ENCODE peak calls at places on chromosomes 6 and 20, in eight cellular contexts. I, H, X, M, A, N, F and V are unnamed samples.

GRCh38 chr6:77463881-77464867 is 883 bp upstream of the HTR1B start:
- DNase-seq in I (no peak), H (no peak), X (peak; percentile 55), M (no peak), A (peak; percentile 6), N (no peak), F (no peak), V (no peak)

GRCh38 chr20:23637282-23638221 is at the start of gene CST3:
- DNase-seq in I (no peak), H (peak; percentile 87), X (peak; percentile 85), M (peak; percentile 97), A (peak; percentile 93), N (peak; percentile 94), F (no peak), V (peak; percentile 25)

GRCh38 chr6:108993876-108994275 is 100.8 kb downstream of the SESN1 start:
- DNase-seq in I (no peak), H (no peak), X (no peak), M (no peak), A (no peak), N (no peak), F (no peak), V (no peak)

GRCh38 chr6:170094686-170095272 is 196.1 kb downstream of the DLL1 start:
- DNase-seq in I (peak; percentile 30), H (no peak), X (no peak), M (no peak), A (no peak), N (no peak), F (no peak), V (no peak)

GRCh38 chr6:160198577-160199211 is 59.9 kb downstream of the SLC22A2 start:
- DNase-seq in I (no peak), H (peak; percentile 51), X (no peak), M (no peak), A (no peak), N (no peak), F (no peak), V (no peak)

GRCh38 chr20:61846741-61847419 is 218.8 kb downstream of the TAF4 start:
- DNase-seq in I (no peak), H (no peak), X (no peak), M (no peak), A (no peak), N (peak; percentile 19), F (no peak), V (no peak)

GRCh38 chr20:31704225-31705119 is 18.2 kb downstream of the BCL2L1 start:
- DNase-seq in I (no peak), H (peak; percentile 90), X (no peak), M (peak; percentile 75), A (no peak), N (peak; percentile 78), F (no peak), V (peak; percentile 99)

GRCh38 chr20:37901667-37902503 is 1.0 kb upstream of the VSTM2L start:
- DNase-seq in I (no peak), H (peak; percentile 72), X (peak; percentile 75), M (peak; percentile 77), A (no peak), N (no peak), F (peak; percentile 39), V (peak; percentile 63)

GRCh38 chr6:26420607-26421235 is 18.6 kb downstream of the BTN3A1 start:
- DNase-seq in I (no peak), H (peak; percentile 48), X (peak; percentile 52), M (peak; percentile 26), A (no peak), N (no peak), F (peak; percentile 62), V (no peak)

GRCh38 chr20:35303735-35304431 is 11.7 kb upstream of the FAM83C start:
- DNase-seq in I (peak; percentile 87), H (peak; percentile 86), X (peak; percentile 90), M (peak; percentile 89), A (peak; percentile 76), N (peak; percentile 80), F (peak; percentile 89), V (peak; percentile 91)

DNA sequence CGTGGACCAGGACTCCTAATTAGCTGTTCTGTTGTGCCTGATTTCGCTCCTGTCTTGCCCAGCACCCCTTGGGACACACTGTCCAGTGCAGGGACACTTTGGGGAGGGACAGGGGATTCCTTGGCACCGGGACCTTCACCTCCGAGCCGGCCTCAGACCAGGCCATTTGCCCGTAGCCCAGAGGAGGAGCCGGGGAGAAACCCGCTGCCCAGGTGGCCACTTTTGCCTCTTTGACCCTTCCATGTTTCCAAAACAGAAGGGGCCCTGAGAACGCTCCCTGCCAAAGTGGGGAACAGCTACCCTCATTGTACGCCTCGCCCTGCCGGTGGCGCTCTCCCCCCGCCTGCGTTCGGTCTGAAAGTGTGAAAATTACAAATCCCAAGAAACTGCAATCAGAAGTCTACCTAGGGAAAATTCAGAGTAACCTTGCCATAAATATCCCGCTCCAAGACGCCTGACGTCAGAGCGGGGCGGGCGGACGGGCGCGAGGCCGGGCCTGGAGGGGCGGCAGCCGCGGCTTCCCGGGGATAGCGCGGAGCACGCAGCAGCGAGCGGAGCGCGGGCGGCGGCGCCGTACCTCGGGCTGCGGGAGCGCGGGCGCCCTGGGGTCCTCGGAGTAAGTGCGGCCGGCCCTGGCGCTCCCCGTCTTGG is at the start of gene DAAM2:
- DNase-seq in I (no peak), H (peak; percentile 63), X (peak; percentile 77), M (no peak), A (peak; percentile 74), N (peak; percentile 55), F (no peak), V (no peak)
- H3K27ac ChIP-seq in I (no peak within 1 kb of the TSS), H (peak within 1 kb of the TSS; percentile 59), X (no peak within 1 kb of the TSS), M (no peak within 1 kb of the TSS), A (peak within 1 kb of the TSS; percentile 82), N (peak within 1 kb of the TSS; percentile 87), F (no peak within 1 kb of the TSS), V (no peak within 1 kb of the TSS)

GRCh38 chr6:128479048-128479666 is 41.2 kb downstream of the PTPRK start:
- DNase-seq in I (no peak), H (no peak), X (no peak), M (no peak), A (no peak), N (no peak), F (no peak), V (no peak)
- H3K27ac ChIP-seq in I (no peak overlapping the region), H (no peak overlapping the region), X (no peak overlapping the region), M (no peak overlapping the region), A (no peak overlapping the region), N (peak overlapping the region; percentile 59), F (no peak overlapping the region), V (peak overlapping the region; percentile 13)

DNA sequence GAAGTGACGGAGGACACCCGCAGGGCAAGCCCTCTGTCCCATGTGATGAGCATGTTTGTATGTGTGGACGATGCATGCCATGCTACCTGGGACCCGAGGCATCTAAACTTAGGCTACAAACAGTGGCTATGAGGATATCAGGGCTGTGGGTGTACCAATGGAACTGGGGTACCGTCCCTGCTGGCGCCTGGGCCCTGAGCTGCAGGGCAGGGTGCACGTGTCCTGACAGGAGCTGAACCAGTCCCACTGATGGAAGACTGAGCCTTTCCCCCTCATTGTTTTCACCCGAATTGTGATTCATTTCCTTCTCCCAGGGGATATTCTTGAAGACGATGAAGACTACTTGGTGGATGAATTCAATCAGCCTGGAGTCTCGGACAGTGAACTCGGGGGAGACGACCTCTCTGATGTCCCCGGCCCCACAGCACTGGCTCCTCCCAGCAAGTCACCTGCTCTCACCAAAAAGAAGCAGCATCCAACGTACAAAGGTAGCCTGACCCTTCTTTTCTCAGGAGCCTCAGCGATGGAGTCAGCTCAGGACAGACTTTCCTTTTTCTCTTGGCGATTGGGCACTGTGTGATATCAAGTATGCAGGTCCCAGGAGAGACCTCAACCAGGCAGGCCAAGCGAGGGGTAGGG is 84.3 kb downstream of the SERAC1 start:
- DNase-seq in I (no peak), H (no peak), X (no peak), M (no peak), A (no peak), N (no peak), F (no peak), V (no peak)
- H3K27ac ChIP-seq in I (no peak overlapping the region), H (no peak overlapping the region), X (no peak overlapping the region), M (no peak overlapping the region), A (no peak overlapping the region), N (no peak overlapping the region), F (no peak overlapping the region), V (no peak overlapping the region)

DNA sequence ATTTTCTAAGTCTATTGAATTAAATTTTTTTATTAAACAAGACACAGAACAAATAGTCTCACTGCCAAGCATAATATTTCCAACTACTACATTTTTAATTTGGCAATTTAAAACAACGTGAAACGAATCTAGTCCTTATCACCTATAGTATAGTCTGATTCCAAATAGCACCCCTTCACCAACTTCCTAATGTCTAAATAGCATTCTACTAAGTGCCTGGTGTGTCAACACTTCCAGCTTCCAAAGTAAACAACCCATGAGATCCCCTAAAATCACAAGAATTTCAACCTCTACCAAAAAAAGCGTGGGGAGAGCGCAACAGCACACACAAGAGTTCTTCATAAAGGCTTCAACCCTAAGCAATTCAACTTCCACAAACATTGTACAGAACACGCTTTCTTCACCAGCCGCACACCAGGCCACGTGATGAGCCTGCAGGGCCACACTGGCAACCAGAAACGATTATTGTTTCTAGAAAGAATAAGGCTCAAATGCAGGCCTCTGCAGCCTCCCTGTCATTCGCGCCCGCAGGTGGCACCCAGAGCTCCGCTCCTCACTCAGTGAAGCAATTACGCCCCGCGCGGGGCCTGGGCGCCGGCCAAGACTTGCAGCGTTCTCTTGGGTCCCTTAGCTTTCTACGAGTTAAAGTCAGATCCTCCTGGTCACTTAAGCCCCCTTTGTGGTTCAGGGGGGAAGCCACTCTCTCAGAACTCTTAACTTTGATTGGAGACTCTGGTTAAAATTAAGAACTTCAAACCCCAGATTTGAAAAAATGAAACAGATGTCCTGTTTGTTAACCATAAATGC is 18.4 kb downstream of the SIM1 start:
- DNase-seq in I (no peak), H (no peak), X (no peak), M (no peak), A (no peak), N (no peak), F (no peak), V (no peak)
- H3K27ac ChIP-seq in I (no peak overlapping the region), H (no peak overlapping the region), X (no peak overlapping the region), M (no peak overlapping the region), A (no peak overlapping the region), N (no peak overlapping the region), F (no peak overlapping the region), V (no peak overlapping the region)

GRCh38 chr6:6723792-6724318 is 135.3 kb downstream of the LY86 start:
- DNase-seq in I (no peak), H (no peak), X (no peak), M (no peak), A (no peak), N (no peak), F (no peak), V (no peak)
- H3K27ac ChIP-seq in I (no peak overlapping the region), H (peak overlapping the region; percentile 46), X (no peak overlapping the region), M (peak overlapping the region; percentile 63), A (peak overlapping the region; percentile 88), N (peak overlapping the region; percentile 84), F (no peak overlapping the region), V (no peak overlapping the region)

DNA sequence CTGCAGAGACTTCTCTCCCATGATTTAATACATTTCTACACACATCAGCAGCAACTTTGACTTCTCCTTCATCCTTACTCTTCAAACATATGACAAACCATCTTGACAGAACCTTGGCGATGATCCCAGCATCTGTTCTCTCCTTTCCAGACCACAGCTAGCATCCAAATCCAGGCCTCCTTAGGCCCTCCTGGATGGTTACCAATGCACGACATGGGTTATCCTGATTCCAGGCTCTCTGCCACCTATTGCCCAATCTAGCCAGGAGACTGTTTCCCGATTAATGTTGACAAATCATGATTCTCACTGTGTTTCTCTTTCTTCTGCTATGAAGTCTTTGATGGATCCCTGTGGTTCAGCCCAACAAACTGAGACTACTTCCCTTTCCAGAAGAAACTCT is 16.7 kb downstream of the LAMA4 start:
- DNase-seq in I (no peak), H (peak; percentile 92), X (no peak), M (no peak), A (peak; percentile 47), N (no peak), F (no peak), V (no peak)
- H3K27ac ChIP-seq in I (no peak overlapping the region), H (peak overlapping the region; percentile 79), X (no peak overlapping the region), M (no peak overlapping the region), A (peak overlapping the region; percentile 59), N (peak overlapping the region; percentile 79), F (no peak overlapping the region), V (no peak overlapping the region)

GRCh38 chr6:75207211-75207984 is 1.5 kb upstream of the COL12A1 start:
- DNase-seq in I (no peak), H (peak; percentile 54), X (no peak), M (no peak), A (peak; percentile 20), N (no peak), F (no peak), V (no peak)
- H3K27ac ChIP-seq in I (no peak overlapping the region), H (peak overlapping the region; percentile 99), X (no peak overlapping the region), M (no peak overlapping the region), A (no peak overlapping the region), N (peak overlapping the region; percentile 91), F (no peak overlapping the region), V (no peak overlapping the region)